ENCODE peak calls at places on chromosomes 6 and 20, in seven cellular contexts. O, R, N, S, F, Y and L are unnamed samples.
A peak's percentile ranks its signal among the peaks of the same experiment; 100 is the strongest.

GRCh38 chr6:170290306-170291128 is at the start of gene DLL1:
- DNase-seq in Y (peak; percentile 42), O (peak; percentile 37), R (peak; percentile 67), S (peak; percentile 51), F (no peak), N (no peak), L (peak; percentile 43)

GRCh38 chr20:51426879-51427624 is 115.5 kb downstream of the NFATC2 start:
- DNase-seq in S (no peak), Y (no peak), N (no peak), R (no peak), O (no peak), F (no peak), L (no peak)

GRCh38 chr6:119196732-119197131 is 118.3 kb upstream of the FAM184A start:
- DNase-seq in R (no peak), N (no peak), F (no peak), S (no peak), Y (no peak), O (no peak), L (no peak)

GRCh38 chr6:103122766-103123601 is 1729.5 kb downstream of the GRIK2 start:
- DNase-seq in Y (peak; percentile 30), O (peak; percentile 29), F (no peak), N (no peak), R (peak; percentile 42), S (no peak), L (peak; percentile 26)

GRCh38 chr6:16432075-16433032 is 194.0 kb downstream of the GMPR start:
- DNase-seq in Y (peak; percentile 50), R (no peak), F (peak; percentile 48), N (no peak), O (peak; percentile 69), S (peak; percentile 37), L (no peak)

GRCh38 chr20:48771542-48771941 is 56.3 kb downstream of the PREX1 start:
- DNase-seq in O (peak; percentile 59), F (no peak), R (no peak), S (peak; percentile 81), Y (no peak), N (no peak), L (no peak)

GRCh38 chr6:151191477-151191995 is 48.2 kb upstream of the AKAP12 start:
- DNase-seq in F (no peak), Y (no peak), R (no peak), O (no peak), N (no peak), S (no peak), L (no peak)

GRCh38 chr6:17679726-17680125 is 27.0 kb downstream of the NUP153 start:
- DNase-seq in S (no peak), O (no peak), Y (no peak), N (no peak), R (no peak), F (no peak), L (no peak)

GRCh38 chr6:20058912-20059311 is 153.4 kb downstream of the MBOAT1 start:
- DNase-seq in Y (no peak), O (no peak), R (no peak), N (no peak), S (no peak), F (no peak), L (no peak)

GRCh38 chr20:17854307-17854903 is 114.2 kb downstream of the SNX5 start:
- DNase-seq in R (no peak), Y (peak; percentile 70), F (peak; percentile 47), O (peak; percentile 36), S (no peak), N (no peak), L (no peak)

GRCh38 chr20:42024653-42025052 is 406.5 kb upstream of the CHD6 start:
- DNase-seq in F (no peak), S (no peak), N (no peak), O (no peak), Y (no peak), R (no peak), L (no peak)

GRCh38 chr20:42026599-42026998 is 408.4 kb upstream of the CHD6 start:
- DNase-seq in S (no peak), O (no peak), F (no peak), R (no peak), N (no peak), Y (no peak), L (no peak)

DNA sequence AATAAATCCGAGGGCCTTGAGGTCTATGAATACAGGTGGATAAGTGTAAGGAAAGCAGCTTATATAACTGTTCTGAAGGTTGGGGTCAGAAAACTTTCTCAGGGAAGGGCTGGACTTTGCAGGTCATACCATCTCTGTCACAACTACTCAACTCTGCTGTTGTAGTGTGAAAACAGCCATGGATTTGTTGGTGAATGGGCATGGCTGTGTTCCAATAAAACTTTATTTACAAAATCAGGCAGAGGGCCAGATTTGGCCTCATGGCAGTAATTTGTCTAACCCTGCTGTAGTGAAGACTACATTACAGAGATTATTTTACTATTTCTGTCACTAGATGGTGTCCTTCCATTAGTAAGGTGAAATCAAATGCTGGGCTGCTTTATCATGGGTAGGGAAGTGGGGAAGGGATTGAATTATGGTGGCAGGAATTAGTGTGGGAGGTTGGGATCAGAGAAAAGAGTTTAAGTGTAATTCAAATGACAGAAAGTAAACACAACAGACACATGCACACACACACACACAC is 409.6 kb upstream of the CHD6 start:
- DNase-seq in R (no peak), Y (no peak), O (no peak), S (no peak), F (no peak), N (no peak), L (no peak)
- TF ChIP-seq CTCF in R (no peak), Y (no peak), O (no peak), S (no peak), F (no peak), N (no peak), L (no peak)

DNA sequence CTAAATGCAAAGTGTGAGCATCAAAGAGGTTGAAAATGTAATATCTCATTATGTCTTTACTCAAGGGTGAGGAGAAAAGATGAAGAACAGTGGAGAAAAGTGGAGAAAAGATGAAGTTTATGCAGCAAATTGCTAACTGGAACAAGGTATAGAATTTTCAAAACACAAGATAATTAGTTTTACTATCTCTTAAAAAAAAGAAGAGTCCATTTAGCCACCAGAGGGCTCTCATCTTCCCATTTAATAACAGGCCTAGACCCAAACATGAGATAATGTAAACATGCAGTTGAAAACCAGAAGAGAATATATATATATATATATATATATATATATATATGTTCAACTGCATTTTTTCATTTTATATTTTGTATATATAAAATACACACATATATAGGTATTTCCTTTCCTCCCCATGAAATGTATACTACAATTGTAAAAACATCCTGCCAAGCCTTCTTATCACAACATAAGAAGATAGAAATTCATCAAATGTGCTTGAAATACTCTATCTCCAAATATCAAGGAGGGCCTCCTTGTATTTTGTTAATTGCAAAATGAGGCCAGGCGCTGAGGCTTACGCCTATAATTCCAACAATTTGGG is 78.4 kb downstream of the ADTRP start:
- DNase-seq in S (peak; percentile 20), O (peak; percentile 58), R (peak; percentile 49), F (peak; percentile 37), Y (no peak), N (no peak), L (peak; percentile 35)
- TF ChIP-seq CTCF in S (peak; percentile 28), O (no peak), R (peak; percentile 13), F (no peak), Y (no peak), N (peak; percentile 54), L (peak; percentile 41)

DNA sequence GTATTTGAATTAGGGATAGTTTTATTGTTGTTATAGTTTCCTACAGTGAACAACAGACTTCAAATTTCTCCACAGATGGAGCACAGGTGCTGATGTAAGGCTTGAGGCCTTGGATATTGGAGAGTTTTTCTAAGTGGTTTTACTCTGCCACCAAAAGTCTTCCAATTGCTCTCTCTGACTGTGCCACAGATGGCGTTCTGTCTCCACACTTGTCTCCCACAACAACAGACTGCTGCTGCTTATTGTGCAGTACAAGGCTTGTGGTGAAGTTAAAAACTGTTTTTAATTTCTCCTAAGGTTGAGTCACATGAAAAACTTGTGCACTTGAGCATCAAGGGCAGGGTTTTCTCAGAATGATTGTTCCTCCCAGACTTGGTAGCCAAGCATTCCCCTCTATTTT is 460.9 kb upstream of the KHDRBS2 start:
- DNase-seq in S (no peak), O (no peak), N (no peak), R (no peak), Y (no peak), F (no peak), L (no peak)
- TF ChIP-seq CTCF in S (no peak), O (no peak), N (no peak), R (no peak), Y (no peak), F (no peak), L (no peak)

GRCh38 chr6:39791311-39791710 is 865 bp upstream of the DAAM2 start:
- DNase-seq in Y (no peak), O (no peak), S (no peak), N (no peak), F (no peak), R (no peak), L (no peak)
- TF ChIP-seq CTCF in Y (no peak), O (peak; percentile 32), S (no peak), N (no peak), F (peak; percentile 21), R (no peak), L (no peak)

GRCh38 chr20:38601216-38602184 is at the start of gene ARHGAP40:
- DNase-seq in N (no peak), Y (no peak), R (peak; percentile 69), F (no peak), O (peak; percentile 53), S (no peak), L (peak; percentile 67)
- TF ChIP-seq CTCF in N (no peak), Y (no peak), R (no peak), F (no peak), O (no peak), S (no peak), L (no peak)